ENCODE peak calls at places on chromosomes 3 and 15, in six cellular contexts. One of them, this sample, is unnamed.

GRCh38 chr3:119898478-119899177 is 116.7 kb downstream of the NR1I2 start:
- DNase-seq in EH: peak
- DNase-seq in fibroblast of gingiva: peak
- DNase-seq in NCI-H146: no peak
- DNase-seq in astrocyte of the spinal cord: no peak
- DNase-seq in left cardiac atrium: no peak
- DNase-seq in this sample: no peak

GRCh38 chr15:81400640-81401236 is 26.7 kb upstream of the TMC3 start:
- DNase-seq in left cardiac atrium: no peak
- DNase-seq in astrocyte of the spinal cord: peak
- DNase-seq in fibroblast of gingiva: peak
- DNase-seq in EH: peak
- DNase-seq in NCI-H146: peak
- DNase-seq in this sample: no peak

GRCh38 chr3:43363621-43364266 is 77.4 kb downstream of the SNRK start:
- DNase-seq in NCI-H146: no peak
- DNase-seq in EH: no peak
- DNase-seq in fibroblast of gingiva: peak
- DNase-seq in astrocyte of the spinal cord: no peak
- DNase-seq in left cardiac atrium: peak
- DNase-seq in this sample: no peak

GRCh38 chr3:99878005-99878404 is 60.3 kb downstream of the CMSS1 start:
- DNase-seq in fibroblast of gingiva: peak
- DNase-seq in NCI-H146: no peak
- DNase-seq in EH: peak
- DNase-seq in left cardiac atrium: no peak
- DNase-seq in astrocyte of the spinal cord: peak
- DNase-seq in this sample: no peak

GRCh38 chr15:85618956-85619491 is 175.7 kb downstream of the KLHL25 start:
- DNase-seq in left cardiac atrium: peak
- DNase-seq in NCI-H146: no peak
- DNase-seq in fibroblast of gingiva: peak
- DNase-seq in astrocyte of the spinal cord: peak
- DNase-seq in EH: peak
- DNase-seq in this sample: peak

GRCh38 chr15:98568382-98569017 is 79.8 kb upstream of the IGF1R start:
- DNase-seq in NCI-H146: no peak
- DNase-seq in fibroblast of gingiva: no peak
- DNase-seq in left cardiac atrium: no peak
- DNase-seq in astrocyte of the spinal cord: no peak
- DNase-seq in EH: peak
- DNase-seq in this sample: no peak

GRCh38 chr3:105786241-105786640 is 82.6 kb downstream of the CBLB start:
- DNase-seq in astrocyte of the spinal cord: no peak
- DNase-seq in EH: no peak
- DNase-seq in fibroblast of gingiva: no peak
- DNase-seq in NCI-H146: no peak
- DNase-seq in left cardiac atrium: no peak
- DNase-seq in this sample: no peak

GRCh38 chr3:16884084-16884747 is 539 bp upstream of the PLCL2 start:
- DNase-seq in left cardiac atrium: peak
- DNase-seq in NCI-H146: no peak
- DNase-seq in fibroblast of gingiva: peak
- DNase-seq in EH: peak
- DNase-seq in astrocyte of the spinal cord: peak
- DNase-seq in this sample: peak

GRCh38 chr3:48695113-48695753 is 9.5 kb upstream of the NCKIPSD start:
- DNase-seq in left cardiac atrium: peak
- DNase-seq in EH: peak
- DNase-seq in astrocyte of the spinal cord: peak
- DNase-seq in NCI-H146: no peak
- DNase-seq in fibroblast of gingiva: peak
- DNase-seq in this sample: peak

GRCh38 chr3:82022836-82023235 is 261.4 kb upstream of the GBE1 start:
- DNase-seq in EH: no peak
- DNase-seq in astrocyte of the spinal cord: no peak
- DNase-seq in left cardiac atrium: no peak
- DNase-seq in NCI-H146: no peak
- DNase-seq in fibroblast of gingiva: no peak
- DNase-seq in this sample: no peak

GRCh38 chr3:17027344-17027743 is 142.6 kb downstream of the PLCL2 start:
- DNase-seq in left cardiac atrium: no peak
- DNase-seq in NCI-H146: no peak
- DNase-seq in astrocyte of the spinal cord: no peak
- DNase-seq in EH: no peak
- DNase-seq in fibroblast of gingiva: peak
- DNase-seq in this sample: no peak

GRCh38 chr3:81436182-81436581 is 325.3 kb downstream of the GBE1 start:
- DNase-seq in fibroblast of gingiva: no peak
- DNase-seq in NCI-H146: no peak
- DNase-seq in astrocyte of the spinal cord: no peak
- DNase-seq in left cardiac atrium: no peak
- DNase-seq in EH: no peak
- DNase-seq in this sample: no peak

GRCh38 chr3:63644212-63644777 is 8.2 kb upstream of the SNTN start:
- DNase-seq in NCI-H146: peak
- DNase-seq in fibroblast of gingiva: no peak
- DNase-seq in left cardiac atrium: no peak
- DNase-seq in astrocyte of the spinal cord: no peak
- DNase-seq in EH: no peak
- DNase-seq in this sample: no peak

GRCh38 chr15:76324066-76324465 is 12.5 kb upstream of the ISL2 start:
- DNase-seq in EH: peak
- DNase-seq in NCI-H146: no peak
- DNase-seq in fibroblast of gingiva: no peak
- DNase-seq in astrocyte of the spinal cord: no peak
- DNase-seq in left cardiac atrium: no peak
- DNase-seq in this sample: no peak

GRCh38 chr15:66454143-66454542 is 43.4 kb downstream of the SNAPC5 start:
- DNase-seq in NCI-H146: no peak
- DNase-seq in fibroblast of gingiva: no peak
- DNase-seq in astrocyte of the spinal cord: no peak
- DNase-seq in EH: peak
- DNase-seq in left cardiac atrium: no peak
- DNase-seq in this sample: no peak

GRCh38 chr3:191197761-191198160 is 1.3 kb upstream of the OSTN start:
- DNase-seq in astrocyte of the spinal cord: no peak
- DNase-seq in NCI-H146: no peak
- DNase-seq in EH: no peak
- DNase-seq in left cardiac atrium: no peak
- DNase-seq in fibroblast of gingiva: no peak
- DNase-seq in this sample: no peak

GRCh38 chr3:76610150-76610549 is 429.7 kb upstream of the ROBO2 start:
- DNase-seq in EH: no peak
- DNase-seq in astrocyte of the spinal cord: no peak
- DNase-seq in fibroblast of gingiva: no peak
- DNase-seq in left cardiac atrium: no peak
- DNase-seq in NCI-H146: no peak
- DNase-seq in this sample: no peak

GRCh38 chr15:38651328-38652038 is 86.9 kb upstream of the RASGRP1 start:
- DNase-seq in NCI-H146: no peak
- DNase-seq in left cardiac atrium: no peak
- DNase-seq in fibroblast of gingiva: no peak
- DNase-seq in astrocyte of the spinal cord: no peak
- DNase-seq in EH: no peak
- DNase-seq in this sample: no peak

GRCh38 chr3:150409527-150410310 is 1.6 kb downstream of the TSC22D2 start:
- DNase-seq in NCI-H146: peak
- DNase-seq in astrocyte of the spinal cord: peak
- DNase-seq in EH: peak
- DNase-seq in left cardiac atrium: peak
- DNase-seq in fibroblast of gingiva: peak
- DNase-seq in this sample: peak

GRCh38 chr3:45575491-45575923 is 19.0 kb upstream of the LIMD1 start:
- DNase-seq in EH: peak
- DNase-seq in left cardiac atrium: no peak
- DNase-seq in NCI-H146: no peak
- DNase-seq in fibroblast of gingiva: no peak
- DNase-seq in astrocyte of the spinal cord: peak
- DNase-seq in this sample: no peak

GRCh38 chr3:180277036-180277435 is 240.3 kb upstream of the PEX5L start:
- DNase-seq in astrocyte of the spinal cord: peak
- DNase-seq in left cardiac atrium: no peak
- DNase-seq in fibroblast of gingiva: peak
- DNase-seq in NCI-H146: no peak
- DNase-seq in EH: no peak
- DNase-seq in this sample: no peak

GRCh38 chr15:24985224-24985623 is 30.4 kb downstream of the SNRPN start:
- DNase-seq in fibroblast of gingiva: no peak
- DNase-seq in left cardiac atrium: no peak
- DNase-seq in astrocyte of the spinal cord: no peak
- DNase-seq in NCI-H146: no peak
- DNase-seq in EH: no peak
- DNase-seq in this sample: no peak

This sample was measured in caudate nucleus.